ENCODE peak calls at places on chromosomes 6 and 20, in nine cellular contexts. J is NCI-H510A treated with DMSO at 0.1 percent for 48 hours; Y is CD8-positive, alpha-beta memory T cell; P is hepatocyte; U is stimulated activated CD4-positive, alpha-beta T cell treated with anti-CD3 and anti-CD28 coated beads, Interleukin-1b, Interleukin-23, amount 100 ng/mL, for 1 hour; M is activated naive CD8-positive, alpha-beta T cell treated with anti-CD3 and anti-CD28 coated beads, Interleukin-2, amount 50 U/mL, for 16 hours; Z is NCI-H2171; C is HEK293T; X is NCI-H460. L is an unnamed sample.

GRCh38 chr6:37033819-37034790 is 28.6 kb downstream of the FGD2 start:
- DNase-seq in J (no peak), Y (no peak), P (no peak), U (no peak), M (no peak), Z (no peak), C (no peak), X (no peak), L (no peak)

GRCh38 chr6:108157234-108157971 is 8.4 kb upstream of the NR2E1 start:
- DNase-seq in J (no peak), Y (no peak), P (no peak), U (no peak), M (no peak), Z (no peak), C (no peak), X (no peak), L (no peak)

GRCh38 chr20:53645582-53645897 is 51.9 kb upstream of the ZNF217 start:
- DNase-seq in J (no peak), Y (no peak), P (no peak), U (no peak), M (no peak), Z (no peak), C (no peak), X (no peak), L (no peak)

GRCh38 chr6:138017156-138017757 is 90.0 kb downstream of the PERP start:
- DNase-seq in J (no peak), Y (no peak), P (no peak), U (no peak), M (no peak), Z (no peak), C (no peak), X (no peak), L (no peak)

GRCh38 chr6:143759666-143760065 is 81.9 kb downstream of the PHACTR2 start:
- DNase-seq in J (no peak), Y (no peak), P (no peak), U (no peak), M (no peak), Z (no peak), C (no peak), X (no peak), L (no peak)

GRCh38 chr20:32969356-32970114 is 34.7 kb downstream of the SUN5 start:
- DNase-seq in J (no peak), Y (no peak), P (peak), U (no peak), M (no peak), Z (no peak), C (no peak), X (no peak), L (no peak)

GRCh38 chr6:14857501-14857900 is 388.4 kb upstream of the JARID2 start:
- DNase-seq in J (no peak), Y (peak), P (no peak), U (peak), M (peak), Z (no peak), C (no peak), X (no peak), L (peak)

GRCh38 chr6:27890351-27891299 is 21.6 kb downstream of the OR2B2 start:
- DNase-seq in J (no peak), Y (peak), P (peak), U (no peak), M (no peak), Z (no peak), C (peak), X (peak), L (peak)

GRCh38 chr20:15547109-15547508 is 1026.1 kb downstream of the KIF16B start:
- DNase-seq in J (no peak), Y (no peak), P (no peak), U (no peak), M (no peak), Z (peak), C (no peak), X (no peak), L (no peak)

L was measured in T follicular helper cell.